ENCODE peak calls at places on chromosome 9, in nine cellular contexts. J, X, C, Q, M, R, I, P and L are unnamed samples.

GRCh38 chr9:93684806-93685553 is 108.6 kb downstream of the PHF2 start:
- DNase-seq in Q (no peak), I (peak; percentile 17), R (no peak), X (no peak), P (no peak), M (no peak), C (no peak), J (no peak), L (no peak)

GRCh38 chr9:114396558-114397218 is 8.9 kb upstream of the AKNA start:
- DNase-seq in M (no peak), X (no peak), R (no peak), P (no peak), I (peak; percentile 72), Q (no peak), J (no peak), C (peak; percentile 98), L (no peak)

GRCh38 chr9:136996361-136997281 is at the start of gene CLIC3:
- DNase-seq in P (no peak), X (no peak), R (peak; percentile 37), M (peak; percentile 64), C (no peak), Q (peak; percentile 56), I (peak; percentile 74), J (no peak), L (no peak)

GRCh38 chr9:33157960-33158359 is 9.2 kb downstream of the B4GALT1 start:
- DNase-seq in X (no peak), Q (no peak), I (no peak), C (no peak), J (no peak), P (peak; percentile 23), M (no peak), R (no peak), L (no peak)

GRCh38 chr9:93207326-93207814 is 23.4 kb downstream of the WNK2 start:
- DNase-seq in P (peak; percentile 80), C (peak; percentile 47), R (no peak), J (no peak), I (peak; percentile 81), M (no peak), Q (no peak), X (no peak), L (peak; percentile 38)

GRCh38 chr9:137178201-137178938 is 6.5 kb upstream of the TMEM210 start:
- DNase-seq in Q (no peak), P (no peak), M (no peak), R (no peak), I (no peak), C (no peak), X (no peak), J (no peak), L (no peak)

GRCh38 chr9:136626740-136627642 is 35.7 kb upstream of the EGFL7 start:
- DNase-seq in R (no peak), X (no peak), Q (no peak), M (no peak), P (no peak), C (no peak), I (peak; percentile 83), J (no peak), L (no peak)

GRCh38 chr9:97109194-97109811 is 70.4 kb upstream of the CTSV start:
- DNase-seq in X (peak; percentile 12), Q (peak; percentile 46), M (peak; percentile 1), P (no peak), I (peak; percentile 82), J (no peak), R (no peak), C (peak; percentile 0), L (peak; percentile 19)

GRCh38 chr9:88775559-88775958 is 215.7 kb upstream of the S1PR3 start:
- DNase-seq in Q (no peak), R (no peak), P (no peak), M (no peak), J (no peak), C (no peak), I (no peak), X (no peak), L (no peak)

GRCh38 chr9:109092587-109092986 is 27.2 kb downstream of the TMEM245 start:
- DNase-seq in Q (no peak), M (no peak), C (no peak), I (no peak), X (no peak), P (no peak), J (no peak), R (no peak), L (no peak)

GRCh38 chr9:14314424-14314928 is 535 bp upstream of the NFIB start:
- DNase-seq in X (no peak), M (no peak), R (no peak), Q (no peak), J (no peak), I (peak; percentile 97), P (peak; percentile 94), C (peak; percentile 92), L (no peak)

GRCh38 chr9:4923580-4924544 is 61.2 kb upstream of the JAK2 start:
- DNase-seq in X (no peak), I (no peak), C (no peak), R (no peak), J (no peak), Q (no peak), P (no peak), M (peak; percentile 12), L (no peak)

GRCh38 chr9:107170801-107171200 is 112.3 kb upstream of the RAD23B start:
- DNase-seq in J (no peak), R (no peak), P (no peak), I (no peak), X (no peak), M (no peak), Q (no peak), C (no peak), L (no peak)

GRCh38 chr9:134632329-134632728 is 9.3 kb upstream of the COL5A1 start:
- DNase-seq in J (peak; percentile 15), I (no peak), M (no peak), Q (no peak), X (no peak), C (no peak), P (peak; percentile 51), R (no peak), L (no peak)

GRCh38 chr9:76086521-76086920 is 196.0 kb downstream of the PCSK5 start:
- DNase-seq in R (no peak), X (no peak), M (no peak), Q (no peak), C (no peak), P (no peak), J (no peak), I (peak; percentile 8), L (no peak)

GRCh38 chr9:29211681-29212589 is 1638.7 kb upstream of the C9orf72 start:
- DNase-seq in C (no peak), P (no peak), R (no peak), I (peak; percentile 95), J (no peak), X (peak; percentile 27), M (no peak), Q (peak; percentile 69), L (no peak)

GRCh38 chr9:100937377-100937776 is 91.2 kb upstream of the PLPPR1 start:
- DNase-seq in R (no peak), C (no peak), I (no peak), X (no peak), J (no peak), P (no peak), Q (no peak), M (no peak), L (no peak)

GRCh38 chr9:120713257-120714087 is 798 bp downstream of the MEGF9 start:
- DNase-seq in J (no peak), C (no peak), R (no peak), Q (peak; percentile 36), I (peak; percentile 72), P (peak; percentile 71), M (no peak), X (no peak), L (peak; percentile 28)

GRCh38 chr9:99433555-99433954 is 211.5 kb downstream of the SEC61B start:
- DNase-seq in P (peak; percentile 71), X (peak; percentile 21), Q (peak; percentile 72), R (no peak), I (peak; percentile 25), M (no peak), J (peak; percentile 58), C (peak; percentile 20), L (no peak)

GRCh38 chr9:102461441-102461840 is 533.7 kb upstream of the CYLC2 start:
- DNase-seq in P (no peak), X (no peak), Q (no peak), C (no peak), I (peak; percentile 21), R (no peak), J (no peak), M (no peak), L (no peak)

GRCh38 chr9:133429641-133430161 is 7.5 kb downstream of the ADAMTS13 start:
- DNase-seq in R (no peak), M (no peak), I (peak; percentile 45), X (no peak), J (no peak), C (no peak), P (no peak), Q (no peak), L (no peak)